ENCODE peak calls at places on chromosomes 6 and 20, in ten cellular contexts. One of them, this sample, is unnamed. For H3K36me3, the result is how much of the 10 kb centered on the place peaks cover.

GRCh38 chr20:5056801-5057599 is 55.7 kb upstream of the SLC23A2 start:
- DNase-seq in HepG2: peak
- DNase-seq in IMR-90: peak
- DNase-seq in ovary: no peak
- DNase-seq in stomach: peak
- DNase-seq in sigmoid colon: no peak
- DNase-seq in HCT116: peak
- DNase-seq in adrenal gland: peak
- DNase-seq in testis: peak
- DNase-seq in transverse colon: peak
- DNase-seq in this sample: no peak

GRCh38 chr20:25223179-25223661 is 24.7 kb upstream of the PYGB start:
- DNase-seq in stomach: peak
- DNase-seq in testis: no peak
- DNase-seq in IMR-90: peak
- DNase-seq in adrenal gland: no peak
- DNase-seq in ovary: no peak
- DNase-seq in HepG2: peak
- DNase-seq in sigmoid colon: no peak
- DNase-seq in transverse colon: peak
- DNase-seq in HCT116: peak
- DNase-seq in this sample: no peak

GRCh38 chr6:110853754-110854477 is 20.7 kb upstream of the AMD1 start:
- DNase-seq in HepG2: no peak
- DNase-seq in stomach: no peak
- DNase-seq in adrenal gland: peak
- DNase-seq in sigmoid colon: no peak
- DNase-seq in HCT116: no peak
- DNase-seq in testis: no peak
- DNase-seq in transverse colon: no peak
- DNase-seq in ovary: no peak
- DNase-seq in IMR-90: no peak
- DNase-seq in this sample: no peak

GRCh38 chr6:41649596-41649995 is 11.3 kb downstream of the MDFI start:
- DNase-seq in stomach: no peak
- DNase-seq in ovary: no peak
- DNase-seq in transverse colon: no peak
- DNase-seq in HepG2: no peak
- DNase-seq in HCT116: no peak
- DNase-seq in adrenal gland: no peak
- DNase-seq in IMR-90: no peak
- DNase-seq in testis: no peak
- DNase-seq in sigmoid colon: no peak
- DNase-seq in this sample: no peak

GRCh38 chr6:128914051-128914450 is 31.1 kb downstream of the LAMA2 start:
- DNase-seq in HCT116: no peak
- DNase-seq in stomach: no peak
- DNase-seq in adrenal gland: no peak
- DNase-seq in HepG2: no peak
- DNase-seq in transverse colon: no peak
- DNase-seq in testis: no peak
- DNase-seq in IMR-90: no peak
- DNase-seq in sigmoid colon: no peak
- DNase-seq in ovary: peak
- DNase-seq in this sample: no peak

GRCh38 chr20:36085686-36086267 is 68.8 kb upstream of the EPB41L1 start:
- DNase-seq in stomach: peak
- DNase-seq in HepG2: peak
- DNase-seq in testis: no peak
- DNase-seq in sigmoid colon: no peak
- DNase-seq in adrenal gland: no peak
- DNase-seq in ovary: no peak
- DNase-seq in transverse colon: peak
- DNase-seq in HCT116: peak
- DNase-seq in IMR-90: peak
- DNase-seq in this sample: no peak

GRCh38 chr6:131910956-131911355 is 40.2 kb downstream of the CCN2 start:
- DNase-seq in testis: no peak
- DNase-seq in adrenal gland: no peak
- DNase-seq in sigmoid colon: no peak
- DNase-seq in HepG2: no peak
- DNase-seq in ovary: no peak
- DNase-seq in HCT116: no peak
- DNase-seq in transverse colon: no peak
- DNase-seq in IMR-90: no peak
- DNase-seq in stomach: no peak
- DNase-seq in this sample: no peak

GRCh38 chr6:5767471-5767870 is 239.3 kb downstream of the NRN1 start:
- DNase-seq in ovary: no peak
- DNase-seq in transverse colon: no peak
- DNase-seq in stomach: no peak
- DNase-seq in HCT116: no peak
- DNase-seq in testis: no peak
- DNase-seq in sigmoid colon: no peak
- DNase-seq in HepG2: no peak
- DNase-seq in IMR-90: no peak
- DNase-seq in adrenal gland: no peak
- DNase-seq in this sample: no peak

GRCh38 chr6:134875367-134875766 is 74.5 kb downstream of the ALDH8A1 start:
- DNase-seq in testis: no peak
- DNase-seq in IMR-90: peak
- DNase-seq in HepG2: no peak
- DNase-seq in sigmoid colon: no peak
- DNase-seq in ovary: no peak
- DNase-seq in transverse colon: no peak
- DNase-seq in stomach: no peak
- DNase-seq in adrenal gland: no peak
- DNase-seq in HCT116: no peak
- DNase-seq in this sample: no peak

GRCh38 chr6:3870528-3870925 is 21.4 kb downstream of the FAM50B start:
- DNase-seq in adrenal gland: no peak
- DNase-seq in testis: no peak
- DNase-seq in transverse colon: no peak
- DNase-seq in HepG2: no peak
- DNase-seq in HCT116: no peak
- DNase-seq in IMR-90: no peak
- DNase-seq in sigmoid colon: no peak
- DNase-seq in stomach: no peak
- DNase-seq in ovary: no peak
- DNase-seq in this sample: no peak

GRCh38 chr6:18536693-18537092 is 149.5 kb downstream of the RNF144B start:
- DNase-seq in ovary: no peak
- DNase-seq in stomach: no peak
- DNase-seq in IMR-90: no peak
- DNase-seq in sigmoid colon: no peak
- DNase-seq in testis: no peak
- DNase-seq in HCT116: no peak
- DNase-seq in HepG2: no peak
- DNase-seq in adrenal gland: no peak
- DNase-seq in transverse colon: no peak
- DNase-seq in this sample: no peak

GRCh38 chr6:157615411-157615763 is 207.7 kb upstream of the SNX9 start:
- DNase-seq in testis: no peak
- DNase-seq in stomach: no peak
- DNase-seq in HCT116: no peak
- DNase-seq in adrenal gland: no peak
- DNase-seq in ovary: no peak
- DNase-seq in HepG2: no peak
- DNase-seq in transverse colon: peak
- DNase-seq in sigmoid colon: no peak
- DNase-seq in IMR-90: no peak
- DNase-seq in this sample: no peak

GRCh38 chr6:144939926-144940325 is 654.8 kb downstream of the UTRN start:
- DNase-seq in adrenal gland: no peak
- DNase-seq in transverse colon: no peak
- DNase-seq in testis: no peak
- DNase-seq in stomach: no peak
- DNase-seq in HCT116: no peak
- DNase-seq in sigmoid colon: no peak
- DNase-seq in IMR-90: peak
- DNase-seq in ovary: no peak
- DNase-seq in HepG2: no peak
- DNase-seq in this sample: no peak

GRCh38 chr6:71107935-71108420 is 151.1 kb upstream of the B3GAT2 start:
- DNase-seq in HepG2: no peak
- DNase-seq in HCT116: peak
- DNase-seq in ovary: peak
- DNase-seq in sigmoid colon: no peak
- DNase-seq in testis: peak
- DNase-seq in transverse colon: no peak
- DNase-seq in stomach: no peak
- DNase-seq in adrenal gland: no peak
- DNase-seq in IMR-90: peak
- DNase-seq in this sample: no peak

DNA sequence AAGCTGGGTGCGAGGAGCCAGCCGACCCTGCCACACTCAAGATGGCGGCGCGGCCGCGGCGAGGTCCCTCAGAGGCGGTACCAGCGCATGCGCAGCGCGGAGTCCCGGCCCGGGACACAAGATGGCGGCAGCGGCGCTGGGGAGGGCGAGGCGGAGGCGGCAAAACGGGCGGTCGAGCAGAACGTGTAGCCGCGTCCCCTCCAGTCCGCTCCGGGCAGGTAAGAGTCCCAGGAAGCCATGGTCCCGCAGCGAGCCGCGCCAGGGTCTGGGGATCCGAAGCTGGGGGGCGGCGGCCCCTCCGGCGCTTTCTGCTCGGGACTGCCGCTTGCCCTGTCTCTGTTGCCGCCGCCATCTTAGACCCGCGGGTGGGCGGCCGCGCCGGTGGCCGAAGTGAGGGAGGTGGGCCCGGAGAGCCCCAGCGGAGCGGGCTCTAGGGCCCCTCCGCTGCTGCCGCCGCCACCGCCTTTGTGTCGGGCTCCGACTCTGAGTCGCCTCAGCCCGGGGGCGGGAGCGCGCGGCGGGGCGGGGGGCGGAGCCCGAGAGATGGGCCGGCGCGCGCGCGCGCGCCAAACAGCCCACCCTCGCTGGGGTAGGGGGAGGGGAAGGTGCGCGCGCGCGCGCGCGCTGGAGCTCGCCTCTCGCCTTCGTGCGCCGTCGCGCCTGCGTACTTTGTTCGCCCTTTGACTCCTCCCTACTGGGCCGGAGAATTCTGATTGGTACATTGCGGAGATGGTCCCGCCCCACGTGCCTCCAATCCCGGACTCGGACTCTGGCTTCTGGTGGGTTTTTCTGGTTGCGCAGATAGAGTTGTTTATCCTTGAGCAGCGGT is at the start of gene PCIF1:
- DNase-seq in transverse colon: peak
- DNase-seq in testis: peak
- DNase-seq in ovary: peak
- DNase-seq in adrenal gland: peak
- DNase-seq in HCT116: peak
- DNase-seq in stomach: peak
- DNase-seq in sigmoid colon: peak
- DNase-seq in IMR-90: peak
- DNase-seq in HepG2: peak
- DNase-seq in this sample: peak
- TF ChIP-seq POLR2A in transverse colon: peak
- TF ChIP-seq POLR2A in testis: peak
- TF ChIP-seq POLR2A in ovary: peak
- TF ChIP-seq POLR2A in adrenal gland: peak
- TF ChIP-seq POLR2A in HCT116: peak
- TF ChIP-seq POLR2A in stomach: no peak
- TF ChIP-seq POLR2A in sigmoid colon: peak
- TF ChIP-seq POLR2A in IMR-90: peak
- TF ChIP-seq POLR2A in HepG2: peak
- TF ChIP-seq POLR2A in this sample: peak

GRCh38 chr20:63518946-63519764 is 1.4 kb upstream of the PPDPF start:
- DNase-seq in adrenal gland: no peak
- DNase-seq in ovary: no peak
- DNase-seq in testis: no peak
- DNase-seq in stomach: no peak
- DNase-seq in HepG2: no peak
- DNase-seq in IMR-90: no peak
- DNase-seq in transverse colon: no peak
- DNase-seq in sigmoid colon: peak
- DNase-seq in HCT116: no peak
- DNase-seq in this sample: peak
- TF ChIP-seq CTCF in adrenal gland: no peak
- TF ChIP-seq CTCF in ovary: no peak
- TF ChIP-seq CTCF in testis: no peak
- TF ChIP-seq CTCF in stomach: no peak
- TF ChIP-seq CTCF in HepG2: no peak
- TF ChIP-seq CTCF in IMR-90: no peak
- TF ChIP-seq CTCF in transverse colon: no peak
- TF ChIP-seq CTCF in sigmoid colon: no peak
- TF ChIP-seq CTCF in HCT116: no peak
- TF ChIP-seq CTCF in this sample: no peak

GRCh38 chr6:147209762-147210449 is 5.7 kb downstream of the STXBP5 start:
- DNase-seq in IMR-90: no peak
- DNase-seq in testis: no peak
- DNase-seq in sigmoid colon: no peak
- DNase-seq in adrenal gland: no peak
- DNase-seq in transverse colon: no peak
- DNase-seq in HCT116: no peak
- DNase-seq in HepG2: no peak
- DNase-seq in stomach: no peak
- DNase-seq in ovary: no peak
- DNase-seq in this sample: no peak
- H3K36me3 ChIP-seq in IMR-90: under half
- H3K36me3 ChIP-seq in testis: under half
- H3K36me3 ChIP-seq in sigmoid colon: under half
- H3K36me3 ChIP-seq in adrenal gland: under half
- H3K36me3 ChIP-seq in transverse colon: under half
- H3K36me3 ChIP-seq in HCT116: under half
- H3K36me3 ChIP-seq in HepG2: under half
- H3K36me3 ChIP-seq in stomach: under half
- H3K36me3 ChIP-seq in ovary: under half
- H3K36me3 ChIP-seq in this sample: under half

DNA sequence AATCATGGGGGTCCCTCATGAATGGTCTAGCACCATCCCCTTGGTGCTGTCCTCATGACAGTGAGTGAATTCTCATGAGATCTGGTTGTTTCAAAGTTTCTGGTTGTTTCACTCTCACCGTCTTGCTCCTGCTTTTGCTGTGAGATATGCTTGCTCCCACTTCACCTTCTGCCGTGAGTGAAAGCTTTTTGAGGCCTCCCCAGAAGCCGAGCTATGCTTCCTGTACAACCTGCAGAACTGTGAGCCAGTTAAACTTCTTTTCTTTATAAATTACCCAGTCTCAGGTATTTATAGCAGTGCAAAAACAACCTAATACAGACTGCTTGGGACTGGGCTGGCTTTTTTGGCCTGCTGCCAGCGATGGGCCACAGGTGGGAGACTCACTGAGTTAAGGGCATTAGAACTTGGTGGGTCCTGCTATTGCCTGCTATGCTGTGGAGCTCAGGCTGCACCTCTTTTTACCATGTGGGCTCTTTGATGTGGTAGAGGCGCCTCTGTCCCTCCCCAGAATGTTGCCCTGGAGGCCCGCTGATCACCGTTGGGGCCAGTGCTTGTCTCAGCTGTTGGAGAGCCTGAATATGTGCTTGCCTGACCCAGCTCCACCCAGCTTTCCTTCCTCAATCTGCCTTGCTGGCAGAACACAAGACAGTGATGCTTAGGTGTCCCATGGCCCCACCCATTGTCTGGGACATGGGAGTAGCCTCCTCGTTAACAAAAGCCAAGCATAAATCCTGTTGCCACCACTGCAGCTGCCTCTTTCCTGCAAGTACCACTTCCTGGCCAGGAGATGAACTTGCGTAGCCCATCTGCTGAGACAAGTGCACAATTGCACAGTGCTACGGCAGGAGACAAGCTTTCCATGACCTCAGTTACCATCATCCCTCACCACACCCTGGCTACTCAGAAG is 47.1 kb downstream of the IGF2R start:
- DNase-seq in adrenal gland: no peak
- DNase-seq in testis: no peak
- DNase-seq in HepG2: no peak
- DNase-seq in ovary: no peak
- DNase-seq in stomach: no peak
- DNase-seq in HCT116: no peak
- DNase-seq in transverse colon: no peak
- DNase-seq in sigmoid colon: no peak
- DNase-seq in IMR-90: no peak
- DNase-seq in this sample: no peak
- TF ChIP-seq POLR2A in adrenal gland: no peak
- TF ChIP-seq POLR2A in testis: no peak
- TF ChIP-seq POLR2A in HepG2: no peak
- TF ChIP-seq POLR2A in ovary: no peak
- TF ChIP-seq POLR2A in stomach: no peak
- TF ChIP-seq POLR2A in HCT116: no peak
- TF ChIP-seq POLR2A in transverse colon: no peak
- TF ChIP-seq POLR2A in sigmoid colon: no peak
- TF ChIP-seq POLR2A in IMR-90: no peak
- TF ChIP-seq POLR2A in this sample: no peak